ENCODE peak calls at places on chromosomes 6 and 20, in four cellular contexts. Y is left ventricle myocardium inferior, U is breast epithelium, N is BJ. Q is an unnamed sample.
A peak's percentile ranks its signal among the peaks of the same experiment; 100 is the strongest.

GRCh38 chr20:20360464-20360863 is 7.4 kb upstream of the INSM1 start:
- DNase-seq in Y (no peak), N (peak; percentile 5), U (no peak), Q (no peak)

GRCh38 chr6:149128489-149129145 is 188.9 kb upstream of the TAB2 start:
- DNase-seq in Y (peak; percentile 40), U (no peak), N (no peak), Q (no peak)

GRCh38 chr6:43367245-43367984 is 2.0 kb downstream of the ZNF318 start:
- DNase-seq in Y (no peak), N (no peak), U (no peak), Q (no peak)

GRCh38 chr6:151014404-151015150 is 149.1 kb downstream of the MTHFD1L start:
- DNase-seq in N (no peak), U (peak; percentile 62), Y (peak; percentile 62), Q (peak; percentile 68)

GRCh38 chr6:16154904-16155303 is 26.0 kb downstream of the MYLIP start:
- DNase-seq in N (no peak), Y (peak; percentile 46), U (no peak), Q (no peak)

GRCh38 chr6:140073456-140073855 is 699.0 kb upstream of the CITED2 start:
- DNase-seq in U (no peak), N (no peak), Y (no peak), Q (no peak)

GRCh38 chr6:42550277-42550676 is 13.6 kb upstream of the UBR2 start:
- DNase-seq in N (no peak), U (no peak), Y (no peak), Q (no peak)

GRCh38 chr6:48472121-48472520 is 361.1 kb upstream of the PTCHD4 start:
- DNase-seq in U (no peak), Y (no peak), N (no peak), Q (no peak)

GRCh38 chr6:160258346-160259142 is at the start of gene SLC22A2:
- DNase-seq in U (no peak), N (no peak), Y (no peak), Q (no peak)

GRCh38 chr6:41428402-41428994 is 93.1 kb downstream of the NCR2 start:
- DNase-seq in U (no peak), Y (no peak), N (peak; percentile 18), Q (no peak)

GRCh38 chr20:54002741-54003140 is 67.7 kb downstream of the BCAS1 start:
- DNase-seq in Y (no peak), N (no peak), U (no peak), Q (no peak)

GRCh38 chr6:143733500-143733899 is 55.7 kb downstream of the PHACTR2 start:
- DNase-seq in N (no peak), U (no peak), Y (no peak), Q (no peak)

GRCh38 chr6:167136376-167136775 is 13.5 kb downstream of the CCR6 start:
- DNase-seq in U (no peak), Y (no peak), N (no peak), Q (no peak)

GRCh38 chr6:113414511-113414910 is 442.6 kb upstream of the MARCKS start:
- DNase-seq in Y (no peak), U (no peak), N (no peak), Q (no peak)

DNA sequence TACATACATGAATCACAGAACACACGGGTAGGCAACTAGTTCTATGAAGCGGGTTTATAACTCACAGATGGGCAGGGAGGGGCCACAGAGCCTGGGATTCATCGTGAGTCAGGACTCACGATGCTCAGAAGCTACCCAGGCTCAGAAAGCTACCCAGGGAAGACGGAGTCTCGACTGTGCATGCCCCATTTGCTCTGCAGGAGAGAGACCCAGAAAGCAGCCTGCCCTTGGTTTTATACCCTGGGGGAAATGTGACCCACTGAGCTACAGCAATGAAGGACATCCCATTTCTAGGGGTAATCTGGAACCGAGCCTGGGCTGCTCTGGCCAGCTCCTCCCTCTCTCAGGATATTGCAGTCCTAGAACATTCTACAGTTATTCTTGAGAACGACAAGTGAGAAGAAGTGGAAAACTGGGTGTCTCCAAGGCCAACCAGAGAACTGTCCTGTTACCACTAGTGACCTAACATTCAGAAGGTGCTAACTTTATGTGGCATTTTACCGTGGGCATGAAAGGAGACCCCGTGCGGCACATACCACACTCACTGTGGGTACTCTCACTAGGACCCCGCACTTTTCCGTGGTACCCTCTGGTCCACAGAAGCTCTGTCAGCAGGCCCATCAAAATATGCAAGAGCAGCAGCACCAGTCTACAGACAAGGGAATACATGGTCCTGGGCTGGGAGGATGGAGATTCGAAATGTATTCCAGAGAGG is 201.9 kb upstream of the PMEPA1 start:
- DNase-seq in Y (no peak), N (no peak), U (peak; percentile 2), Q (no peak)
- H3K27me3 ChIP-seq in Y (peaks cover 12% of the 10 kb centered on the region), N (peaks cover 15% of the 10 kb centered on the region), U (no peaks in the 10 kb centered on the region), Q (no peaks in the 10 kb centered on the region)

GRCh38 chr6:39047434-39048327 is 900 bp upstream of the GLP1R start:
- DNase-seq in Y (no peak), N (no peak), U (no peak), Q (no peak)
- H3K27me3 ChIP-seq in Y (peaks cover 46% of the 10 kb centered on the region), N (peaks cover 18% of the 10 kb centered on the region), U (peaks cover 21% of the 10 kb centered on the region), Q (peaks cover 28% of the 10 kb centered on the region)

GRCh38 chr6:33237731-33238130 is 29.4 kb downstream of the RING1 start:
- DNase-seq in Y (no peak), N (no peak), U (peak; percentile 10), Q (no peak)

GRCh38 chr6:33236852-33237251 is 28.6 kb downstream of the RING1 start:
- DNase-seq in Y (no peak), N (no peak), U (peak; percentile 15), Q (no peak)

GRCh38 chr6:33235221-33235634 is 26.9 kb downstream of the RING1 start:
- DNase-seq in N (no peak), U (peak; percentile 2), Y (no peak), Q (no peak)
- H3K27me3 ChIP-seq in N (peaks cover 22% of the 10 kb centered on the region), U (peaks cover 3% of the 10 kb centered on the region), Y (peaks cover 66% of the 10 kb centered on the region), Q (peaks cover 18% of the 10 kb centered on the region)

GRCh38 chr6:26613201-26613600 is 16.4 kb downstream of the ABT1 start:
- DNase-seq in Y (no peak), N (no peak), U (no peak), Q (no peak)
- H3K27me3 ChIP-seq in Y (peaks cover 71% of the 10 kb centered on the region), N (peaks cover 24% of the 10 kb centered on the region), U (peaks cover 25% of the 10 kb centered on the region), Q (peaks cover 44% of the 10 kb centered on the region)

DNA sequence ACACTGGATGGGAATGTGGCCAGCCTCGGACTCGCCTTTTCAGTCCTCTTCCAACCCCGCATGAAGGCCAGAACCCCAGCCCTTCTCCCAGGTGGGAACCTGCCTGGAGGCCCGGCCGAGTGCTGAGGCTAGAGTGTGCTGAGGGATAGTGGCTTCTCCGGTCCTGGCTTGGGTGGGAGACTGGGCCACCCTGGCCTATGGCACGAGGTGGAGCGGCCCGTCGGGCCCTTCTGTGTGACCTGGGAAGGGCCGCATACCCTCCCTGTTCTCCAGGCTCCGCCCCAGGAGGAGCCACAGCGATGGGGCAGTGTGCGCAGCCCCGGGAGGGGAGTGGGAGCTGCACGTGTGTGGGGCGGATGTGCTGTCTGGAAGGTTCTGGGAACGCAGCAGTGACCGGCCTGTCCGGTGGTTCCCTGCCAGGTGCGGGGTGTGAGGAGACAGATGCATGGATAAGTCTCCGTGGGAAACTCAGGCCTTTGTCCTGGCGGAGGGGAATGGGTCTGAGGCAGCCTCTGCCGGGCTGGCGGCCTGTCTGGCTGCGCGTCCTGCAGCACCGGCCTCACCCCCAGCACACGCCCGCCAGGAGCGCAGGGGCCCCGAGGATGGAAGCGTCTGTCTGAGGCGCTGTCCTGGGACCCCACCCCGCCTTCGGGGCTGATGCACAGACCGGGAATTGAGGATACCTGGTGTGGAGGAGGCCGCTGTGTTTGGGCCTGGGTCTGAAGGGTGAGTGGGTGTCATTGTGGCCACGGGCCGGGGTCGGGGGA is 1.1 kb upstream of the BHLHE23 start:
- DNase-seq in U (no peak), Y (no peak), N (no peak), Q (no peak)
- H3K27me3 ChIP-seq in U (peaks cover 77% of the 10 kb centered on the region), Y (peaks cover 100% of the 10 kb centered on the region), N (peaks cover 61% of the 10 kb centered on the region), Q (peaks cover 98% of the 10 kb centered on the region)

GRCh38 chr20:50552979-50553378 is 42.8 kb downstream of the PTPN1 start:
- DNase-seq in Y (no peak), N (no peak), U (no peak), Q (no peak)

GRCh38 chr20:50555687-50556086 is 45.5 kb downstream of the PTPN1 start:
- DNase-seq in N (no peak), U (no peak), Y (no peak), Q (no peak)

GRCh38 chr20:50558483-50558925 is 48.3 kb downstream of the PTPN1 start:
- DNase-seq in N (peak; percentile 28), U (no peak), Y (no peak), Q (no peak)

GRCh38 chr20:50557549-50558134 is 47.5 kb downstream of the PTPN1 start:
- DNase-seq in U (no peak), Y (no peak), N (no peak), Q (no peak)

DNA sequence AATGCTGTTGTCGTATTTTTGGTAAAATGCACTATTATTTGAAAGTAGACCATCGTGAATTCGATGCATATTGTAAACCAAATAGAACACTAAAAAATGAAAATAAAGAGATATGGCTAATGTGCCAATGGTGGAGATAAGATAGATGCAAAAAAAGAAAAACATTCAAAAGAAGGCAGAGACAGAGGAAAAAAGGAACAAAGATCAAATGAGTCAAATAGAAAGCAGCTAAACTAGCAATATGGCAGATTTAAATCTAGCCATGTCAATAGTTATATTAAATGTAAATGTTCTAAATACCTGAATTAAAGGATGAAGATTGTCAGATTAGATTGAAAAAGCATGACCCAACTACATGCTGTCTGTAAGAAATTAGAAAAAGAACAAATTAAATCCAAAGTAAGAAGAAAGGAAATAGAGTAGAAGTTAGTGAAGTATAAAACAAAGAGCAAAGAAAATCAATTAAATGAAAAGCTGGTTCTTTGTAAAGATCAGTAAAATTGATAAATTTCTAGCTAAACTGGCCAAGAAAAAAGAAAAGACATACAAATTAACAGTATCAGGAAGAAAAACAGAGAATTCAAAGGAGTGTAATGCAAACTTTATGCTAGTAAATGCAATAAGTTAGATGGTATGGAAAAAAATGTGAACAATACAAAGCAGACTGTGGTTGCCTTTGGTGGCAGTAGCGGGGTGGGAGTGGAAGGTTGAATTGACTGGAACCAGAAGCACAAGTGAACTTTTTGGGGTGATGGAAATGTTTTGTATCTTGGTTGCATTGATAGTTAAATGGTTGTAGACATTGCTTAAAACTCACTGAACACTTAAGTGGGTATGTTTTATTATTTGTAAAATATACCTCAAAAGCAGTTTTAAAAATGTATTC is 44.8 kb downstream of the PTPN1 start:
- DNase-seq in N (no peak), U (no peak), Y (no peak), Q (no peak)
- H3K27me3 ChIP-seq in N (no peaks in the 10 kb centered on the region), U (no peaks in the 10 kb centered on the region), Y (no peaks in the 10 kb centered on the region), Q (no peaks in the 10 kb centered on the region)

GRCh38 chr6:107800564-107801164 is 23.4 kb downstream of the SCML4 start:
- DNase-seq in U (no peak), N (no peak), Y (no peak), Q (no peak)

GRCh38 chr6:107793193-107793592 is 30.9 kb downstream of the SCML4 start:
- DNase-seq in U (no peak), N (no peak), Y (no peak), Q (no peak)

GRCh38 chr6:107789361-107789760 is 34.8 kb downstream of the SCML4 start:
- DNase-seq in Y (no peak), N (no peak), U (no peak), Q (no peak)

DNA sequence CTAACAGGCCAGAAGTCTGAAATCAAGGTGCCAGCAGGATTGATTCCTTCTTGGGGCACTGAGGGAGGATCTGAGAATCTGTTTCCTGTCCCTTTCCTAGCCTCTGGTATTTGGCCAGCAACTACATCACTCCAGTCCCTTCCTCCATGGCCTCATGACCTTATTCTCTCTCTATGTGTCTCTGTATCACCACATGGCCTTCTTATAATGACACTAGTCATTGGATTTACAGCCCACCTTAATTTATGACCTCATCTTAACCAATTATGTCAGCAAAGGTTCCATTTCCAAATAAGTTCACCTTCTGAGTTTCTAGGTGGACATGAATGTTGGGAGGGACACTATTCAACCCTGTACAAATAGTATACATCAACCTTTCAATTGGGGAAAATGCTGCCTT is 29.3 kb downstream of the SCML4 start:
- DNase-seq in Y (no peak), U (no peak), N (no peak), Q (no peak)
- H3K27me3 ChIP-seq in Y (peaks cover 46% of the 10 kb centered on the region), U (no peaks in the 10 kb centered on the region), N (no peaks in the 10 kb centered on the region), Q (no peaks in the 10 kb centered on the region)